ENCODE peak calls at places on chromosomes 6 and 20, in eight cellular contexts. L is astrocyte, W is neural crest cell, G is hepatocyte, B is body of pancreas, U is Calu3, P is RWPE1, M is tibial nerve. N is an unnamed sample.

GRCh38 chr20:16803965-16804792 is 56.0 kb downstream of the OTOR start:
- DNase-seq in G (peak), U (peak), W (peak), P (peak), L (peak), B (peak), M (peak), N (peak)

GRCh38 chr20:63973636-63974401 is 4.1 kb upstream of the ZNF512B start:
- DNase-seq in L (peak), P (peak), B (peak), M (peak), G (peak), W (peak), U (peak), N (peak)

GRCh38 chr6:119517428-119517827 is 167.9 kb upstream of the MAN1A1 start:
- DNase-seq in B (no peak), M (no peak), U (no peak), W (no peak), P (no peak), G (no peak), L (no peak), N (no peak)

GRCh38 chr20:64077876-64078551 is 1.3 kb downstream of the RGS19 start:
- DNase-seq in U (no peak), M (no peak), W (no peak), P (no peak), B (no peak), L (no peak), G (no peak), N (no peak)

GRCh38 chr6:169800116-169800667 is 48.8 kb downstream of the ERMARD start:
- DNase-seq in P (no peak), W (no peak), L (no peak), U (no peak), B (no peak), M (no peak), G (no peak), N (no peak)

GRCh38 chr6:71309666-71310065 is 21.1 kb downstream of the OGFRL1 start:
- DNase-seq in G (no peak), U (no peak), L (no peak), B (no peak), W (no peak), M (no peak), P (no peak), N (no peak)

GRCh38 chr6:90167514-90168379 is 128.9 kb downstream of the BACH2 start:
- DNase-seq in L (no peak), P (no peak), W (no peak), U (no peak), M (no peak), G (no peak), B (no peak), N (no peak)

GRCh38 chr20:588476-588875 is 21.6 kb downstream of the TCF15 start:
- DNase-seq in P (no peak), L (no peak), M (no peak), G (no peak), B (no peak), W (no peak), U (no peak), N (no peak)

GRCh38 chr6:100948381-100949133 is 67.4 kb upstream of the ASCC3 start:
- DNase-seq in L (no peak), G (peak), P (no peak), W (no peak), U (no peak), M (no peak), B (no peak), N (no peak)

GRCh38 chr6:16585805-16586204 is 175.5 kb downstream of the ATXN1 start:
- DNase-seq in P (no peak), L (no peak), G (no peak), W (no peak), B (peak), M (no peak), U (no peak), N (no peak)

GRCh38 chr6:147438758-147439528 is 69.5 kb upstream of the SAMD5 start:
- DNase-seq in M (no peak), U (no peak), G (no peak), W (no peak), L (no peak), P (no peak), B (no peak), N (no peak)

GRCh38 chr20:53793783-53794383 is 200.2 kb upstream of the ZNF217 start:
- DNase-seq in L (no peak), M (no peak), G (no peak), U (peak), P (peak), B (no peak), W (no peak), N (no peak)

GRCh38 chr20:56893206-56893605 is 264.1 kb downstream of the TFAP2C start:
- DNase-seq in L (no peak), B (peak), P (no peak), G (peak), M (no peak), U (no peak), W (no peak), N (no peak)

GRCh38 chr20:50186151-50186885 is 4.3 kb upstream of the CEBPB start:
- DNase-seq in B (peak), M (peak), G (peak), U (peak), L (peak), W (peak), P (peak), N (peak)

GRCh38 chr6:34248198-34248726 is 544 bp downstream of the SMIM29 start:
- DNase-seq in W (peak), B (peak), G (peak), U (peak), M (no peak), L (no peak), P (no peak), N (peak)

GRCh38 chr6:137903933-137904821 is 37.1 kb downstream of the TNFAIP3 start:
- DNase-seq in M (no peak), L (peak), W (no peak), B (no peak), G (peak), U (peak), P (peak), N (peak)

GRCh38 chr6:105318660-105319059 is 84.2 kb downstream of the PREP start:
- DNase-seq in G (no peak), L (peak), U (no peak), P (peak), W (no peak), M (no peak), B (no peak), N (no peak)

GRCh38 chr6:8736046-8736877 is 300.9 kb upstream of the SLC35B3 start:
- DNase-seq in B (no peak), U (no peak), G (no peak), W (no peak), P (no peak), L (no peak), M (no peak), N (no peak)

GRCh38 chr20:41632896-41633295 is 14.7 kb upstream of the CHD6 start:
- DNase-seq in B (no peak), G (no peak), U (no peak), W (no peak), M (no peak), P (no peak), L (peak), N (no peak)

GRCh38 chr6:39574991-39575390 is 150.2 kb downstream of the KIF6 start:
- DNase-seq in W (no peak), L (no peak), U (no peak), B (no peak), P (no peak), G (no peak), M (no peak), N (no peak)

GRCh38 chr6:33959661-33960344 is 156.0 kb upstream of the MLN start:
- DNase-seq in W (no peak), G (no peak), L (no peak), U (no peak), P (peak), M (no peak), B (no peak), N (no peak)

GRCh38 chr20:38725959-38726848 is 1.9 kb downstream of the SLC32A1 start:
- DNase-seq in B (peak), L (no peak), P (peak), U (peak), W (peak), M (no peak), G (peak), N (peak)

GRCh38 chr6:106102034-106102433 is 15.9 kb downstream of the PRDM1 start:
- DNase-seq in B (no peak), G (no peak), L (no peak), U (no peak), W (no peak), P (no peak), M (no peak), N (peak)

GRCh38 chr6:110355031-110355430 is 3.1 kb downstream of the METTL24 start:
- DNase-seq in U (no peak), M (no peak), B (no peak), L (no peak), G (no peak), W (no peak), P (no peak), N (no peak)

GRCh38 chr20:21808863-21809664 is 103.6 kb downstream of the PAX1 start:
- DNase-seq in U (no peak), B (peak), P (peak), G (peak), M (peak), L (no peak), W (peak), N (peak)

GRCh38 chr6:35056952-35057351 is 84.2 kb downstream of the TCP11 start:
- DNase-seq in W (no peak), M (no peak), P (no peak), L (no peak), G (no peak), U (no peak), B (no peak), N (no peak)

GRCh38 chr6:1797801-1798200 is 188.1 kb downstream of the FOXC1 start:
- DNase-seq in W (no peak), U (no peak), B (no peak), P (no peak), G (no peak), M (no peak), L (peak), N (no peak)

GRCh38 chr6:49264909-49265308 is 198.1 kb downstream of the MMUT start:
- DNase-seq in U (no peak), M (no peak), L (no peak), B (no peak), W (no peak), P (peak), G (no peak), N (no peak)

GRCh38 chr6:53811082-53811481 is 16.3 kb downstream of the LRRC1 start:
- DNase-seq in W (no peak), U (peak), B (peak), G (peak), M (no peak), L (no peak), P (no peak), N (peak)

GRCh38 chr6:108157972-108158441 is 7.8 kb upstream of the NR2E1 start:
- DNase-seq in U (no peak), G (no peak), P (no peak), W (no peak), B (no peak), L (no peak), M (no peak), N (peak)

GRCh38 chr6:13711384-13711725 is 280 bp downstream of the RANBP9 start:
- DNase-seq in U (no peak), M (no peak), W (no peak), L (peak), G (no peak), B (no peak), P (no peak), N (no peak)
- TF ChIP-seq CTCF in U (no peak), M (no peak), W (peak), L (no peak), G (peak), B (peak), P (no peak), N (peak)

GRCh38 chr6:84048588-84048987 is 15.0 kb downstream of the MRAP2 start:
- DNase-seq in B (no peak), M (no peak), G (no peak), W (no peak), L (no peak), U (no peak), P (no peak), N (no peak)

GRCh38 chr6:84052883-84053241 is 19.3 kb downstream of the MRAP2 start:
- DNase-seq in W (no peak), U (no peak), B (no peak), M (no peak), G (no peak), P (no peak), L (no peak), N (no peak)

GRCh38 chr6:84055646-84056045 is 22.1 kb downstream of the MRAP2 start:
- DNase-seq in U (no peak), M (no peak), L (no peak), G (no peak), P (no peak), B (no peak), W (no peak), N (no peak)

GRCh38 chr6:84050408-84050807 is 16.8 kb downstream of the MRAP2 start:
- DNase-seq in G (no peak), W (no peak), B (no peak), U (no peak), M (no peak), L (no peak), P (no peak), N (no peak)

GRCh38 chr6:84052204-84052882 is 18.8 kb downstream of the MRAP2 start:
- DNase-seq in G (peak), B (peak), W (peak), P (peak), M (peak), U (no peak), L (peak), N (no peak)
- TF ChIP-seq CTCF in G (no peak), B (no peak), W (peak), P (no peak), M (no peak), U (no peak), L (no peak), N (no peak)

DNA sequence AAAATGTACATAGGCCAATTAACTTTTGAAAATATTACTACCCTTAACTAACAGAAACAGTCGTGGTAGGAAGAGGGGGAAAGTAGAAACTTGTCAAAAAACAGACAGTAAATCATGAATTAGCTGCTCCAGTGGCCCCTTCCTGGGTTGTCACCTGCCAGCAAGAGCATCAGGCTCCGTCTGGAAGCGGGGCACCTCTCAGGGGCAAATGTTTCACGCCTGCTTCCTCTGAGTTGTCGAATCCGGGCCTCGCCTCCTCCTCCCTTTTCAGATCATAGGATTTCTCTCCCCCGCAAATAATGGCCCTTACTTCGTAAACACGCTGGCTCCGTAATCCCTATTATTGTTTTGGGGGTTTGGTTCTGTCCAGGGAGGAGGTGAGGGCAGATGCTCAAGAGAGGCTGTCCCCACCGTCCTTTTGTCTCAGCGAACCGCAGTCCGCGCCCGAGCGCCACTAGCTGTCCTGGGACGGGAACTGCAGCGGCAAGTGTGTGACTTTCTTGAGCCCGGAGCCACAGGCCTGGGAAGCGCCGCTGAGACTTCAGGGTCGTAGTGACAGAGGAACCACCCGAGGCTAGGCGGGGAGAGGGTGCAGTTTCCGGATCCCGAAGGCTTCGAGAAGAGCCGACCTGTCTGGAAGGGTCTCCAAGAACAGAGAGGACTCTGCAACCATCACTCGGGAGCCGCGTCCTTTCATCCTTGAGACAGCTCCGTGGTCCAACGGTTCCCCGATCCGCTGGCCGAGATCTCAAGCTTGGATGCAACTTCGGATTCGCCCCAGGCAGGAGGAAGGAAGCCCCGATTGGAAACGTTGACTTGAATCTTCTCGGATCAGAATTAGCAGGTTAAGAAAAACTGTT is 214.5 kb upstream of the ZNF184 start:
- DNase-seq in W (peak), U (peak), G (peak), M (peak), L (peak), B (peak), P (no peak), N (peak)
- TF ChIP-seq CTCF in W (peak), U (peak), G (peak), M (peak), L (peak), B (peak), P (peak), N (peak)

GRCh38 chr6:4776967-4777925 is 1.0 kb downstream of the CDYL start:
- DNase-seq in P (no peak), M (no peak), G (peak), U (no peak), L (peak), B (peak), W (no peak), N (peak)

GRCh38 chr6:4774715-4775590 is 1.3 kb upstream of the CDYL start:
- DNase-seq in M (no peak), P (no peak), B (peak), G (peak), W (peak), U (peak), L (no peak), N (peak)

GRCh38 chr6:4776493-4776966 is 326 bp downstream of the CDYL start:
- DNase-seq in U (no peak), L (no peak), P (no peak), G (no peak), B (no peak), M (no peak), W (peak), N (peak)

GRCh38 chr6:4774296-4774695 is 1.9 kb upstream of the CDYL start:
- DNase-seq in W (no peak), B (no peak), P (no peak), L (no peak), M (no peak), U (no peak), G (no peak), N (no peak)

DNA sequence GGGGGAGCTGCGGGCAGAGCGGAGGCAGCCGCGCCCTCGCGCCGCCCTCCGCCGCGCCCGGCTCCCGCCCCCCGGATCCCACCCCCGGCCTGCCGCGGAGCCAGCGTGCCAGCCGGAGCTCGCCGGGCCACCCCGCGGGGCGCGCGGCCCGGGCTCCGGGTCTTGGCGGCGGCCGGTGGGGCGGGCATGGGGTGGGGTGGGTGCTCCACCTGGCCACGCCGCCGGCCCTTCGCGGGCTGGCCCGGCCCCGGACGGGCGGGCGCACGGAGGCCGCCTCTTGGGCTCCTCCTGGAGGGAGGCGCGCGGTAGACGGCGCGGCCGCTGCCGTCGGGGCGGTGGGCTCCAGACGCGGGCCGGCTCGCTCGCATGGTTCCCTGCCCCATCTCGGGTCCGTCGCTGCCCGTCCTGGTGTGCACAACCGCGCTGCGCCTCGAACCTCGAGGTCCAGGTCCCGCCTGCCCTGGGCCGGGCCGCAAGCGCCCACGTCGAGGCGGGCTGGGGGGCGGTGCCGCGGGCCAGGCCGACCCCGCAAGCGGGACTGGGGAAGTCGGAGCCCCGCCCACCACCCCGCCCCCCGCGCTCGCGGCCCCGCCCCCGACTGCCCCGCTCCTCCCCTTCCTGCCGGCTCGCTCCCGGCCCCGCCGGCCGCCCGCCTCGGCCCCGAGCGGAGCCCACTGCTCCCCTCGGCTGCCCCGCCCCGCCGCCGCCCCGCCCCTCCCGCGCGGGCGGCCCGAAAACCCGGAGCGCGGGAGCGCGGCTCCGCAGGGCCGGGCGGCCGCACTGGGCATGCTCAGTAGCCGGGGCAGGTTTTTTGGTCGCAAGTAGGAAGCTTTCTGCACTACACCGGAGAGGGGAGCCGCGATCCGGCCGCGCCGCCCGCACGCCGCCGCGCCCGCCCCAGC is at the start of gene CDYL:
- DNase-seq in P (peak), B (peak), G (peak), M (peak), L (peak), W (peak), U (peak), N (peak)
- TF ChIP-seq CTCF in P (no peak), B (peak), G (peak), M (peak), L (no peak), W (peak), U (no peak), N (no peak)